ENCODE peak calls at places on chromosomes 5 and 9, in five cellular contexts. E is CD8-positive, alpha-beta memory T cell; W is stimulated activated CD4-positive, alpha-beta T cell treated with anti-CD3 and anti-CD28 coated beads, Interleukin-1b, Interleukin-23, amount 100 ng/mL, for 24 hours; M is mucosa of descending colon; K is NCI-H2081. R is an unnamed sample.

GRCh38 chr9:94787268-94787667 is 60.8 kb downstream of the AOPEP start:
- DNase-seq in W (no peak), K (no peak), M (no peak), E (no peak), R (no peak)

GRCh38 chr5:137794863-137795262 is 40.7 kb upstream of the HNRNPA0 start:
- DNase-seq in E (no peak), K (no peak), M (no peak), W (no peak), R (no peak)

GRCh38 chr5:20523099-20523498 is 535.1 kb upstream of the CDH18 start:
- DNase-seq in M (no peak), K (no peak), E (no peak), W (no peak), R (no peak)

GRCh38 chr5:18972244-18972643 is 1015.8 kb downstream of the CDH18 start:
- DNase-seq in M (no peak), E (no peak), W (no peak), K (no peak), R (no peak)

GRCh38 chr5:168165221-168165965 is 126.1 kb upstream of the WWC1 start:
- DNase-seq in K (peak), M (peak), W (no peak), E (no peak), R (no peak)

GRCh38 chr9:128123451-128124080 is 4.0 kb downstream of the PTGES2 start:
- DNase-seq in M (peak), W (no peak), K (no peak), E (peak), R (no peak)

GRCh38 chr9:2289234-2289755 is 274.1 kb downstream of the SMARCA2 start:
- DNase-seq in W (no peak), K (no peak), E (no peak), M (no peak), R (no peak)

GRCh38 chr5:1501372-1502045 is 22.3 kb downstream of the LPCAT1 start:
- DNase-seq in M (no peak), E (peak), W (no peak), K (no peak), R (no peak)

GRCh38 chr9:114057161-114057560 is 20.9 kb downstream of the AMBP start:
- DNase-seq in K (no peak), W (no peak), E (no peak), M (no peak), R (no peak)

GRCh38 chr9:132669636-132670358 is at the start of gene DDX31:
- DNase-seq in M (peak), E (peak), K (peak), W (peak), R (peak)

GRCh38 chr5:150342583-150342982 is 14.9 kb upstream of the TCOF1 start:
- DNase-seq in W (no peak), K (no peak), E (no peak), M (no peak), R (no peak)

GRCh38 chr9:109166771-109167601 is at the start of gene FRRS1L:
- DNase-seq in K (peak), E (no peak), M (no peak), W (no peak), R (peak)

GRCh38 chr5:154176191-154176590 is 14.3 kb upstream of the GALNT10 start:
- DNase-seq in K (peak), E (no peak), M (no peak), W (no peak), R (no peak)

GRCh38 chr5:55936100-55936693 is 58.6 kb downstream of the IL6ST start:
- DNase-seq in K (peak), M (peak), E (peak), W (peak), R (peak)

GRCh38 chr5:177362871-177363507 is 5.3 kb downstream of the RGS14 start:
- DNase-seq in W (no peak), E (peak), M (peak), K (peak), R (peak)

GRCh38 chr5:109199294-109199693 is 210.5 kb downstream of the PJA2 start:
- DNase-seq in W (no peak), E (no peak), M (no peak), K (no peak), R (no peak)

GRCh38 chr5:147576646-147577535 is 67.0 kb upstream of the DPYSL3 start:
- DNase-seq in W (no peak), E (no peak), K (no peak), M (peak), R (peak)

GRCh38 chr9:107190031-107190935 is 92.8 kb upstream of the RAD23B start:
- DNase-seq in K (peak), W (no peak), M (no peak), E (no peak), R (no peak)

GRCh38 chr5:66242050-66242449 is 98.0 kb downstream of the SREK1 start:
- DNase-seq in M (no peak), W (no peak), E (no peak), K (no peak), R (no peak)

GRCh38 chr9:101375546-101375945 is 9.3 kb downstream of the BAAT start:
- DNase-seq in K (no peak), M (no peak), E (no peak), W (no peak), R (no peak)

GRCh38 chr9:81312346-81312745 is 377.0 kb downstream of the TLE1 start:
- DNase-seq in M (no peak), W (no peak), E (no peak), K (no peak), R (no peak)

GRCh38 chr9:24616858-24617257 is 71.2 kb upstream of the IZUMO3 start:
- DNase-seq in E (no peak), K (peak), M (no peak), W (no peak), R (no peak)

GRCh38 chr5:93249651-93250289 is 331.2 kb downstream of the NR2F1-AS1 start:
- DNase-seq in W (no peak), E (no peak), K (no peak), M (no peak), R (peak)

GRCh38 chr5:61918606-61919005 is 387.4 kb upstream of the KIF2A start:
- DNase-seq in M (no peak), K (no peak), W (no peak), E (no peak), R (no peak)

GRCh38 chr9:136545065-136545965 is 533 bp downstream of the NOTCH1 start:
- DNase-seq in M (peak), W (no peak), K (no peak), E (peak), R (no peak)

GRCh38 chr9:89667730-89668129 is 62.9 kb downstream of the GADD45G start:
- DNase-seq in E (no peak), W (no peak), M (peak), K (peak), R (no peak)

GRCh38 chr5:7392401-7393024 is 3.4 kb upstream of the ADCY2 start:
- DNase-seq in K (peak), E (no peak), M (no peak), W (no peak), R (peak)

R was measured in neural crest cell.